ENCODE peak calls at places on chromosomes 1 and 21, in six cellular contexts. H, S, Z, V, T and I are unnamed samples.

GRCh38 chr1:181161170-181161870 is 72.8 kb downstream of the IER5 start:
- DNase-seq in Z (no peak), H (peak), T (no peak), S (no peak), V (peak), I (no peak)

GRCh38 chr1:2104621-2105427 is 54.6 kb downstream of the PRKCZ start:
- DNase-seq in Z (no peak), S (no peak), T (no peak), V (peak), H (peak), I (peak)

GRCh38 chr1:108041360-108042143 is 76.6 kb upstream of the VAV3 start:
- DNase-seq in T (peak), Z (peak), S (no peak), V (no peak), H (no peak), I (no peak)

GRCh38 chr1:1217621-1218523 is 3.9 kb upstream of the TNFRSF4 start:
- DNase-seq in V (no peak), H (no peak), S (peak), Z (no peak), T (no peak), I (no peak)

GRCh38 chr1:160522622-160523345 is at the start of gene SLAMF6:
- DNase-seq in T (peak), Z (peak), S (no peak), H (no peak), V (no peak), I (no peak)

GRCh38 chr1:211830055-211830329 is 571 bp downstream of the LPGAT1 start:
- DNase-seq in S (no peak), Z (peak), V (no peak), T (no peak), H (no peak), I (peak)

GRCh38 chr1:177945943-177946650 is 23.8 kb downstream of the SEC16B start:
- DNase-seq in H (peak), V (peak), Z (peak), S (peak), T (peak), I (peak)

GRCh38 chr1:223665592-223666312 is at the start of gene CAPN8:
- DNase-seq in Z (no peak), V (no peak), S (peak), T (no peak), H (peak), I (peak)

GRCh38 chr1:42891471-42891870 is 45.1 kb downstream of the ZNF691 start:
- DNase-seq in Z (no peak), T (peak), S (no peak), H (no peak), V (no peak), I (no peak)

GRCh38 chr1:238914346-238914745 is 472.0 kb upstream of the CHRM3 start:
- DNase-seq in S (no peak), H (no peak), V (no peak), Z (no peak), T (no peak), I (no peak)

GRCh38 chr1:201539561-201540404 is 856 bp downstream of the NAV1 start:
- DNase-seq in V (peak), S (no peak), Z (no peak), H (peak), T (peak), I (peak)

GRCh38 chr1:173134029-173134428 is 73.1 kb downstream of the TNFSF4 start:
- DNase-seq in Z (no peak), V (peak), S (no peak), H (peak), T (no peak), I (peak)

GRCh38 chr1:17605582-17606344 is 66.3 kb downstream of the ARHGEF10L start:
- DNase-seq in T (no peak), Z (no peak), H (peak), V (peak), S (no peak), I (peak)

GRCh38 chr1:55070291-55070690 is 30.9 kb downstream of the PCSK9 start:
- DNase-seq in Z (no peak), V (no peak), S (no peak), H (no peak), T (no peak), I (no peak)

GRCh38 chr1:235295902-235296350 is 32.1 kb downstream of the ARID4B start:
- DNase-seq in H (no peak), V (peak), T (no peak), S (peak), Z (no peak), I (peak)

GRCh38 chr1:204513117-204513716 is 3.0 kb upstream of the MDM4 start:
- DNase-seq in H (no peak), Z (peak), S (no peak), T (peak), V (no peak), I (no peak)

GRCh38 chr1:6273380-6273891 is 12.5 kb upstream of the GPR153 start:
- DNase-seq in Z (no peak), H (peak), S (peak), V (peak), T (no peak), I (peak)

GRCh38 chr21:17911628-17912027 is 92.5 kb upstream of the C21orf91 start:
- DNase-seq in T (no peak), V (peak), Z (no peak), H (peak), S (peak), I (peak)

GRCh38 chr1:19452221-19452663 is 33.1 kb downstream of the CAPZB start:
- DNase-seq in H (peak), V (peak), S (no peak), Z (no peak), T (no peak), I (peak)

GRCh38 chr1:170675825-170676224 is 11.9 kb downstream of the PRRX1 start:
- DNase-seq in Z (no peak), T (no peak), H (peak), S (no peak), V (no peak), I (no peak)

GRCh38 chr1:208837242-208837641 is 593.1 kb upstream of the PLXNA2 start:
- DNase-seq in T (no peak), H (no peak), Z (no peak), S (peak), V (no peak), I (no peak)

GRCh38 chr1:182990413-182991144 is 32.6 kb upstream of the LAMC1 start:
- DNase-seq in T (no peak), V (peak), S (peak), H (peak), Z (no peak), I (peak)

GRCh38 chr21:37071561-37072238 is 1.2 kb downstream of the PIGP start:
- DNase-seq in V (peak), T (peak), Z (peak), S (peak), H (peak), I (peak)

GRCh38 chr1:167599839-167600581 is 30.0 kb upstream of the RCSD1 start:
- DNase-seq in H (peak), T (peak), Z (peak), S (peak), V (peak), I (peak)

GRCh38 chr1:70910013-70910412 is 137.6 kb downstream of the PTGER3 start:
- DNase-seq in Z (no peak), T (no peak), V (no peak), S (no peak), H (no peak), I (no peak)

GRCh38 chr1:28066393-28067154 is 21.8 kb downstream of the EYA3 start:
- DNase-seq in V (no peak), S (no peak), H (no peak), T (no peak), Z (no peak), I (no peak)

GRCh38 chr21:29547998-29548397 is 249.3 kb downstream of the BACH1 start:
- DNase-seq in H (no peak), V (no peak), T (no peak), S (no peak), Z (no peak), I (no peak)

GRCh38 chr1:201085902-201086735 is 26.1 kb downstream of the CACNA1S start:
- DNase-seq in H (peak), S (peak), V (peak), Z (peak), T (peak), I (peak)

GRCh38 chr21:23952269-23952668 is 1655.0 kb downstream of the MRPL39 start:
- DNase-seq in V (no peak), Z (no peak), S (no peak), T (no peak), H (no peak), I (no peak)
- H2AFZ ChIP-seq in V (no peak), Z (no peak), S (no peak), T (no peak), H (no peak), I (no peak)

DNA sequence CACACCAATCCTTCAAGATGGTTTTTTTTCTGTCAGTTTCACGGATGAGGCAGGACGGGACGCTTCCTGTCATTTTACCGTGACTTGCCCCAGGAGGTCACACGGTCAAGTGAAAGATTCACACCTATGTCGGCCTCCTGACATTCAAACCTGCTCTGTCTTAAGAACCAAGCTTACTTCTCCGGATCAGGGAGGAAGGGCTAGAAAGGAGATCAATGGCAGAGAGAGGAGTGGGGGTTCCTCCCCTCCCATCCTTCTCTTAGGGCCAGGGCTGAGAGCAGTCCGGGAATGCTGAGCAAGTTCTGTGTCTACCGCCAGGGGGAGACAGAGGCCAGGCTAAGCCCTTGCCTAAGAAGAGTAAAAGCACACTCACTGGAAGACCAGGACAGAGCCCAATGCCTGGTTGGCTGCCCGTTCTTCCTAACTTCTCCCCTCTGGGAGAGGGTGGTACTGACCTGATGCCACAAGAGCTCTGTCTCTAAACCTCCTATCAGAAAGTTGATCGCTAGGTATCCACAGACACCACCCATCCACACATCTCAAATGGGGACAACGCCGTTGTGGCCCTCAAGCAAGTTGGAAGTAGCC is 1.1 kb upstream of the PPM1J start:
- DNase-seq in T (peak), H (peak), Z (peak), V (peak), S (peak), I (peak)
- H3K27ac ChIP-seq in T (no peak), H (peak), Z (no peak), V (no peak), S (peak), I (no peak)

GRCh38 chr21:34215911-34216310 is 142.5 kb downstream of the MRPS6 start:
- DNase-seq in S (no peak), Z (no peak), V (no peak), T (no peak), H (no peak), I (no peak)

GRCh38 chr21:34222031-34222335 is 141.8 kb upstream of the KCNE2 start:
- DNase-seq in Z (no peak), H (no peak), V (no peak), T (no peak), S (no peak), I (no peak)

GRCh38 chr21:34220556-34221195 is 143.1 kb upstream of the KCNE2 start:
- DNase-seq in T (no peak), Z (no peak), V (no peak), H (no peak), S (no peak), I (no peak)

GRCh38 chr21:34221331-34222030 is 142.3 kb upstream of the KCNE2 start:
- DNase-seq in T (no peak), S (no peak), Z (no peak), V (no peak), H (no peak), I (no peak)

GRCh38 chr21:34219334-34220020 is 144.3 kb upstream of the KCNE2 start:
- DNase-seq in H (no peak), V (no peak), Z (no peak), T (no peak), S (no peak), I (no peak)
- H2AFZ ChIP-seq in H (no peak), V (no peak), Z (no peak), T (no peak), S (no peak), I (no peak)

GRCh38 chr1:196584703-196585102 is 23.5 kb downstream of the KCNT2 start:
- DNase-seq in V (no peak), T (no peak), H (no peak), Z (no peak), S (no peak), I (no peak)
- H3K27ac ChIP-seq in V (no peak), T (no peak), H (no peak), Z (no peak), S (no peak), I (no peak)

DNA sequence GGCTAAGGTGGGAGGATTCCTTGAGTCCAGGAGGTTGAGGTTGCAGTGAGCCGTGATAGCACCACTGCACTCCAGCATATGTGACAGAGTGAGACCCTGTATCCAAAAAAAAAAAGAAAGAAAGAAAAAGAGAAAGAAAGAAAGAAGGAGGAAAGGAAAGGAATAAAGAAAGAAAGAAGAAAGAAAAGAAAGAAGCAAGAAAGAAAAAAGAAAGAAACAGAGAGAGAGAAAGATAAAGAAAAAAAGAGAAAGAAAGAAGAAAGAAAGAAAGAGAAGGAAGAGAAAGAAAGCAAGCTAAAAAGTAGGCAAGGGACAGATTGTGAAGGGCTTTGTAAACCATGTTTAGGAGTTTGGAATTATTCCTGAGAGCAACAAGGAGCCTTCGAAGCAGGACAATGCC is 80.1 kb downstream of the MAB21L3 start:
- DNase-seq in S (no peak), T (no peak), Z (no peak), V (no peak), H (no peak), I (no peak)
- H2AFZ ChIP-seq in S (no peak), T (no peak), Z (no peak), V (no peak), H (no peak), I (no peak)

GRCh38 chr1:115647507-115647906 is 5.7 kb downstream of the VANGL1 start:
- DNase-seq in S (no peak), H (no peak), Z (no peak), V (no peak), T (no peak), I (no peak)
- H3K27ac ChIP-seq in S (no peak), H (no peak), Z (no peak), V (no peak), T (no peak), I (no peak)

GRCh38 chr1:92952714-92953113 is 8.5 kb downstream of the DIPK1A start:
- DNase-seq in H (no peak), V (no peak), Z (no peak), S (no peak), T (no peak), I (no peak)

GRCh38 chr1:92949937-92950817 is 11.1 kb downstream of the DIPK1A start:
- DNase-seq in V (peak), T (no peak), S (peak), H (peak), Z (peak), I (peak)

GRCh38 chr1:92948071-92948470 is 13.2 kb downstream of the DIPK1A start:
- DNase-seq in T (no peak), V (no peak), H (no peak), S (peak), Z (no peak), I (no peak)

GRCh38 chr1:92953491-92953890 is 7.8 kb downstream of the DIPK1A start:
- DNase-seq in H (no peak), T (no peak), Z (peak), S (no peak), V (no peak), I (no peak)

GRCh38 chr1:92951141-92951582 is 10.1 kb downstream of the DIPK1A start:
- DNase-seq in H (peak), T (peak), V (peak), S (peak), Z (peak), I (peak)
- H2AFZ ChIP-seq in H (peak), T (no peak), V (peak), S (peak), Z (no peak), I (peak)

DNA sequence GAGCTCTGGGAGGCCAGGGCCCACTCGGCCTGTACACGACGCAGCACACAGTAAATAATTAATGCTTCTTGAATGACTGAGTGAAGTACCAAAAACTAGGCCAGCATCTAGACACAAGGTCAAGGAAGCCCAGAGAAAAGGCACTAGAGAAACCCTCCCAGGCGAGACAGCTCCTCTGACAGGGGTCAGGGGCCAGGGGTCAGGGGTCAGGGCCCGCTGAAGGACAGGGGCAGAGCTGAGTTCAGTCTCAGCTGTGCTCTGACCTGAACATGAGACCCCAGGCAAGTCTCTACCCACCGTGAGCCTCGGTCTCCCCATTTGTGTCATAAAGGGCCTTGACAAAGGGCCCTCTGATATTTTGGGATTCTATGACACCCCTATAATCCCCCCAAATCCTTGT is 56.4 kb downstream of the LDLRAD2 start:
- DNase-seq in Z (no peak), T (no peak), S (no peak), H (no peak), V (no peak), I (no peak)
- H3K27ac ChIP-seq in Z (no peak), T (no peak), S (no peak), H (no peak), V (no peak), I (no peak)